ENCODE peak calls at places on chromosomes 12 and 14, in five cellular contexts. One of them, this sample, is unnamed.

GRCh38 chr12:132512197-132513069 is 22.5 kb downstream of the FBRSL1 start:
- DNase-seq in mucosa of descending colon: no peak
- DNase-seq in fibroblast of lung: no peak
- DNase-seq in GM12865: no peak
- DNase-seq in LNCaP clone FGC: no peak
- DNase-seq in this sample: peak

GRCh38 chr12:118274066-118274465 is 98.6 kb downstream of the TAOK3 start:
- DNase-seq in fibroblast of lung: no peak
- DNase-seq in mucosa of descending colon: no peak
- DNase-seq in GM12865: peak
- DNase-seq in LNCaP clone FGC: no peak
- DNase-seq in this sample: no peak

GRCh38 chr12:125070117-125070516 is 4.9 kb downstream of the AACS start:
- DNase-seq in GM12865: no peak
- DNase-seq in LNCaP clone FGC: no peak
- DNase-seq in mucosa of descending colon: no peak
- DNase-seq in fibroblast of lung: peak
- DNase-seq in this sample: no peak

GRCh38 chr14:96797943-96798349 is 764 bp downstream of the VRK1 start:
- DNase-seq in GM12865: peak
- DNase-seq in fibroblast of lung: no peak
- DNase-seq in LNCaP clone FGC: no peak
- DNase-seq in mucosa of descending colon: no peak
- DNase-seq in this sample: peak

GRCh38 chr12:2339022-2339431 is 286.2 kb downstream of the CACNA1C start:
- DNase-seq in LNCaP clone FGC: no peak
- DNase-seq in mucosa of descending colon: no peak
- DNase-seq in fibroblast of lung: peak
- DNase-seq in GM12865: no peak
- DNase-seq in this sample: no peak

GRCh38 chr14:74886001-74886400 is 4.3 kb downstream of the DLST start:
- DNase-seq in mucosa of descending colon: no peak
- DNase-seq in GM12865: no peak
- DNase-seq in LNCaP clone FGC: no peak
- DNase-seq in fibroblast of lung: peak
- DNase-seq in this sample: no peak

GRCh38 chr14:32826404-32827082 is 112.1 kb upstream of the NPAS3 start:
- DNase-seq in mucosa of descending colon: no peak
- DNase-seq in LNCaP clone FGC: no peak
- DNase-seq in GM12865: peak
- DNase-seq in fibroblast of lung: peak
- DNase-seq in this sample: no peak

GRCh38 chr12:50699940-50700339 is 64.0 kb upstream of the ATF1 start:
- DNase-seq in mucosa of descending colon: no peak
- DNase-seq in fibroblast of lung: no peak
- DNase-seq in LNCaP clone FGC: no peak
- DNase-seq in GM12865: no peak
- DNase-seq in this sample: no peak

GRCh38 chr14:67240168-67240932 is 885 bp upstream of the PALS1 start:
- DNase-seq in LNCaP clone FGC: no peak
- DNase-seq in fibroblast of lung: no peak
- DNase-seq in GM12865: peak
- DNase-seq in mucosa of descending colon: peak
- DNase-seq in this sample: peak

GRCh38 chr14:81990312-81990761 is 456.7 kb upstream of the SEL1L start:
- DNase-seq in GM12865: peak
- DNase-seq in mucosa of descending colon: no peak
- DNase-seq in LNCaP clone FGC: peak
- DNase-seq in fibroblast of lung: peak
- DNase-seq in this sample: no peak

GRCh38 chr12:25692115-25693035 is 139.3 kb upstream of the LMNTD1 start:
- DNase-seq in fibroblast of lung: peak
- DNase-seq in mucosa of descending colon: no peak
- DNase-seq in GM12865: no peak
- DNase-seq in LNCaP clone FGC: no peak
- DNase-seq in this sample: no peak

GRCh38 chr14:73567951-73568885 is 795 bp upstream of the ACOT2 start:
- DNase-seq in mucosa of descending colon: no peak
- DNase-seq in LNCaP clone FGC: no peak
- DNase-seq in fibroblast of lung: peak
- DNase-seq in GM12865: no peak
- DNase-seq in this sample: no peak

GRCh38 chr14:64611358-64612020 is 61.7 kb downstream of the PPP1R36 start:
- DNase-seq in LNCaP clone FGC: peak
- DNase-seq in GM12865: no peak
- DNase-seq in mucosa of descending colon: no peak
- DNase-seq in fibroblast of lung: peak
- DNase-seq in this sample: no peak

GRCh38 chr14:53915364-53916014 is 41.1 kb downstream of the BMP4 start:
- DNase-seq in GM12865: no peak
- DNase-seq in mucosa of descending colon: no peak
- DNase-seq in LNCaP clone FGC: no peak
- DNase-seq in fibroblast of lung: peak
- DNase-seq in this sample: no peak

GRCh38 chr12:119659289-119659897 is 8.5 kb upstream of the PRKAB1 start:
- DNase-seq in LNCaP clone FGC: no peak
- DNase-seq in fibroblast of lung: peak
- DNase-seq in mucosa of descending colon: no peak
- DNase-seq in GM12865: peak
- DNase-seq in this sample: no peak

GRCh38 chr14:23930742-23931141 is 22.8 kb upstream of the DHRS4 start:
- DNase-seq in LNCaP clone FGC: no peak
- DNase-seq in fibroblast of lung: no peak
- DNase-seq in GM12865: no peak
- DNase-seq in mucosa of descending colon: no peak
- DNase-seq in this sample: no peak

GRCh38 chr12:132904718-132905328 is 17.4 kb upstream of the CHFR start:
- DNase-seq in LNCaP clone FGC: no peak
- DNase-seq in mucosa of descending colon: peak
- DNase-seq in fibroblast of lung: peak
- DNase-seq in GM12865: peak
- DNase-seq in this sample: peak

GRCh38 chr14:53409974-53410373 is 256.9 kb upstream of the DDHD1 start:
- DNase-seq in mucosa of descending colon: no peak
- DNase-seq in LNCaP clone FGC: no peak
- DNase-seq in GM12865: no peak
- DNase-seq in fibroblast of lung: no peak
- DNase-seq in this sample: no peak

GRCh38 chr12:46664771-46665287 is 161.0 kb downstream of the SLC38A4 start:
- DNase-seq in mucosa of descending colon: no peak
- DNase-seq in fibroblast of lung: peak
- DNase-seq in LNCaP clone FGC: peak
- DNase-seq in GM12865: peak
- DNase-seq in this sample: peak

GRCh38 chr14:76726551-76726961 is 34.7 kb upstream of the VASH1 start:
- DNase-seq in mucosa of descending colon: peak
- DNase-seq in LNCaP clone FGC: no peak
- DNase-seq in GM12865: no peak
- DNase-seq in fibroblast of lung: no peak
- DNase-seq in this sample: no peak

GRCh38 chr14:53539489-53540126 is 386.5 kb upstream of the DDHD1 start:
- DNase-seq in LNCaP clone FGC: peak
- DNase-seq in mucosa of descending colon: peak
- DNase-seq in GM12865: peak
- DNase-seq in fibroblast of lung: peak
- DNase-seq in this sample: peak

GRCh38 chr12:112314981-112315380 is 67.2 kb downstream of the HECTD4 start:
- DNase-seq in fibroblast of lung: no peak
- DNase-seq in mucosa of descending colon: no peak
- DNase-seq in GM12865: no peak
- DNase-seq in LNCaP clone FGC: no peak
- DNase-seq in this sample: no peak

GRCh38 chr14:24921903-24922302 is 128.0 kb downstream of the STXBP6 start:
- DNase-seq in GM12865: no peak
- DNase-seq in LNCaP clone FGC: no peak
- DNase-seq in mucosa of descending colon: no peak
- DNase-seq in fibroblast of lung: peak
- DNase-seq in this sample: no peak

GRCh38 chr12:7460375-7461259 is 16.7 kb upstream of the CD163L1 start:
- DNase-seq in LNCaP clone FGC: peak
- DNase-seq in fibroblast of lung: peak
- DNase-seq in GM12865: peak
- DNase-seq in mucosa of descending colon: peak
- DNase-seq in this sample: no peak

GRCh38 chr12:57236925-57237652 is 7.6 kb downstream of the SHMT2 start:
- DNase-seq in GM12865: no peak
- DNase-seq in fibroblast of lung: peak
- DNase-seq in mucosa of descending colon: peak
- DNase-seq in LNCaP clone FGC: no peak
- DNase-seq in this sample: no peak

GRCh38 chr14:78074546-78074945 is 95.6 kb upstream of the NRXN3 start:
- DNase-seq in mucosa of descending colon: no peak
- DNase-seq in GM12865: no peak
- DNase-seq in LNCaP clone FGC: no peak
- DNase-seq in fibroblast of lung: no peak
- DNase-seq in this sample: peak

This sample was measured in upper lobe of left lung.